ENCODE peak calls at places on chromosomes 5 and 9, in four cellular contexts. V is endothelial cell of umbilical vein, L is K562, E is IMR-90. G is an unnamed sample.

GRCh38 chr9:113299800-113300292 is 3.3 kb downstream of the RNF183 start:
- DNase-seq in V (peak; percentile 43), E (no peak), L (peak; percentile 22), G (no peak)

GRCh38 chr5:5795074-5795779 is 372.8 kb downstream of the ICE1 start:
- DNase-seq in L (no peak), E (no peak), V (no peak), G (no peak)

GRCh38 chr5:152405145-152405544 is at the start of gene NMUR2:
- DNase-seq in L (no peak), V (no peak), E (no peak), G (no peak)

GRCh38 chr5:2003206-2003605 is 120.5 kb upstream of the IRX4 start:
- DNase-seq in L (no peak), E (no peak), V (no peak), G (no peak)

GRCh38 chr9:90815183-90815943 is 13.7 kb downstream of the SYK start:
- DNase-seq in L (peak; percentile 20), E (peak; percentile 2), V (no peak), G (no peak)

GRCh38 chr5:179558912-179559279 is 8.5 kb downstream of the RUFY1 start:
- DNase-seq in E (peak; percentile 10), V (peak; percentile 61), L (no peak), G (no peak)

GRCh38 chr9:18727904-18728303 is 254.0 kb downstream of the ADAMTSL1 start:
- DNase-seq in E (no peak), L (no peak), V (no peak), G (no peak)

GRCh38 chr9:71136696-71137095 is 15.3 kb upstream of the TRPM3 start:
- DNase-seq in E (no peak), L (no peak), V (no peak), G (no peak)

GRCh38 chr5:81370912-81371311 is 23.0 kb downstream of the ACOT12 start:
- DNase-seq in V (no peak), L (no peak), E (no peak), G (no peak)

GRCh38 chr9:23258569-23258968 is 567.5 kb downstream of the ELAVL2 start:
- DNase-seq in L (no peak), V (no peak), E (no peak), G (no peak)

GRCh38 chr5:119340597-119341218 is 15.1 kb upstream of the TNFAIP8 start:
- DNase-seq in V (no peak), L (no peak), E (no peak), G (peak; percentile 91)

GRCh38 chr5:42993516-42994284 is 46.4 kb downstream of the ANXA2R start:
- DNase-seq in E (peak; percentile 89), V (peak; percentile 88), L (no peak), G (no peak)

GRCh38 chr5:42991477-42992034 is 48.6 kb downstream of the ANXA2R start:
- DNase-seq in E (peak; percentile 24), L (no peak), V (no peak), G (no peak)

GRCh38 chr5:42994285-42995151 is 45.6 kb downstream of the ANXA2R start:
- DNase-seq in V (peak; percentile 96), L (peak; percentile 60), E (peak; percentile 93), G (no peak)

GRCh38 chr5:42990892-42991291 is 49.2 kb downstream of the ANXA2R start:
- DNase-seq in L (no peak), V (no peak), E (no peak), G (no peak)

GRCh38 chr5:42992035-42992570 is 48.0 kb downstream of the ANXA2R start:
- DNase-seq in V (peak; percentile 88), L (peak; percentile 25), E (peak; percentile 88), G (no peak)
- TF ChIP-seq FOS in V (peak; percentile 15), L (no peak), E (no peak), G (no peak)

GRCh38 chr5:167802755-167803431 is 488.6 kb upstream of the WWC1 start:
- DNase-seq in L (no peak), E (no peak), V (no peak), G (no peak)
- TF ChIP-seq FOS in L (no peak), E (no peak), V (no peak), G (no peak)

GRCh38 chr5:42962139-42962538 is 78.0 kb downstream of the ANXA2R start:
- DNase-seq in V (no peak), E (no peak), L (no peak), G (no peak)
- TF ChIP-seq FOS in V (no peak), E (no peak), L (no peak), G (no peak)

DNA sequence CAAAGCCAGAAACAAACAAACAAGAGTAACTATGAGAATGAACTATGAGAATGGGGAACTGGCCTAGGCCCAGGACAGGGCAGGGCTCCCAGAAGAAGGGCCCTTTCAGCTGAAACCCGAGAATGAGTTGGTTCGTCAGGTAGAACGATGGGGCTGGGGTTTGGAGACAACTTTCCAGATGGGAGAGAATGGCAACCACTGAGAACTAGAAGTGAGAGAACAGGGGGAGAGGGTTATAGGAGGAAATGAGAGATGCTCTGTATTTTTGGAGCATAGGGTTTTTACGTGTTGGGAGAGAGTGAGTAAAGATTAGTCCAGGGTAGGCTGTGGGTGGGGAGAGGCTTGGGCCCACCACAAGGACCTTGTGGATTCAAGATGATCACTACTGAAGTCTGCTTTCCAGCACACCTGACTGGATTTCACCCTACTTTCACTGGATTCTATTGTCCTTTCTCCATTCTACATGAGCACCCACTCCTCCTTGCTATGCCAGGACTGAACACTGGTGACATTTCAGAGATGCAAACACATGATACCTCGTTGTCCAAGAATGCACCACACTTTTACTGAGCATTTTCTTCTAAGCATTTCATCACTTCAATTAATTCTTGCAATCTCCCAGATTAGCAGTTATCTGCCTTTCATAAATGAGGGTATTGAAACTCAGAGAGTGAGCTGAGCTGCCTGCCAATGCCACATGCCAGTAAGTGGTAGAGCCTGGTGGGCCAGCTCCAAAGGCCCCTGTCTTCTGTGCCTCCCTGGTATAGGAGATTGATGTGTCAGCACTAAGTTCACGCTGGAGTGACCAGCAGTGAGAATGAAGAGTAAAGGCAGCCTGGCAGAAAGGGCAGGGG is 3.2 kb upstream of the TMEM268 start:
- DNase-seq in L (no peak), V (no peak), E (no peak), G (peak; percentile 79)
- TF ChIP-seq FOS in L (no peak), V (no peak), E (no peak), G (no peak)

DNA sequence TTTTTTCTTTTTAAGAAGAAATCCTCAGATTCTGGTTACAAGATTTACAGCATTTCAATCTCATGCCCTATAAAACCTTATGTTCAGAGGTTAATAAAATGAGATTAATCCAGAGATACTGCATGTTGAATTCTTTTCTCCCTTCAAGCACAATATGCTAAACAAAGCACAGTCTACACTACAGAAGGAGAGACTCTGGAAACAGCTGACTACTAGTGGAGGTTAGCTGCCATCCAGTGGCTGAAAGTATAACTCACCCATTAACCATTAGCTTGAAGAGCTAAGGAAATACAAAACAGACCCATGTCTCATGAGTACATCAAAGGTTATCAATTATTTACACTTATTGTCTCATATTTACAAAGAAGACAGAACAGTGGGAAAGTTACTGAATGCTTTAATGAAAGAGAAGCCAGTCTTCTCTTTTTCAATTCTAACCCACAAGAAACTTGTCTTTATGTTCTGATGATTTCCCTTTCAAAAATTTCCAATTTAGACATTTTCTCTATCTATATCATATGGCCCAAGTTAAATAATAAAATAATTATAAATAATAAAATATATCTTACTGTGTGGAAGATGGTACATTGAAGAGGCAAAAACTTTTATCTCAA is 12.7 kb upstream of the DNAH5 start:
- DNase-seq in E (peak; percentile 78), V (peak; percentile 66), L (peak; percentile 37), G (no peak)
- TF ChIP-seq FOS in E (no peak), V (no peak), L (no peak), G (no peak)

DNA sequence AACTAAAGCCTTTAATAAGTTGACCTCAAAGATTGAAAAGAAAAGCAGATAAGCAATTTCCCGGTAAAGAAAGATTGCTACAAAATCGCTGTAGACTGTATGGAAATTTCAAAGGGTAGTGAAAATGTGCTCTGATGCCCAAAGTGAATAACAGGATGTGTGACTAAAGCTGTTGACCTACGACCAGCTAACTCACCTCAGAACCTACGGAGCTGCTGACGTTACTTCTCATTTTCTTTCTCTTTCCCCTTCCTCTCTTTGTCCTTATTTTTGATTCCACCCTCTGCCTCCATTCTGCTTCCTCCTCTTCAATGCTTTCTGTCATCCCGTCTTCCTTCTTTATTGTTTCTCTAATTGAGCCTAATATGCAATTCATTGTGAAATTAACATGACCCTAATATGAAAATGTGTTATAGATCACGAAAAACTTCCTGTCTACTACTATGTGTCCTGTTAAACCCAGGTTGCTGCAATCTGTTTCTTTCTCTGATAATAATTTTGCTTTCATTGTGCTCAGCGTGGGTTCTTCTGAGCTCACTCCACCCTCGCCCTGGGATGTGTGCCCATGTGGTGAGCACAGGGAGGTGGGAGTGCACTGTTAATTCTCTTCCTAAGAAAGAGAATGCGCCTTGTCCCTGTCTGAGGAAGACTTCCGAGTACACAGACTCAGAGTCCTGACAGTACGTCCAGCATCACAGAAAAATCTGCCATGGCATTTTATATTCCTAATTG is 103.0 kb downstream of the PDE4D start:
- DNase-seq in E (no peak), L (no peak), V (peak; percentile 92), G (no peak)
- TF ChIP-seq FOS in E (no peak), L (no peak), V (peak; percentile 84), G (no peak)

GRCh38 chr5:139660916-139661814 is 13.0 kb downstream of the CXXC5 start:
- DNase-seq in V (peak; percentile 83), E (peak; percentile 95), L (peak; percentile 80), G (no peak)
- TF ChIP-seq FOS in V (peak; percentile 74), E (peak; percentile 91), L (peak; percentile 37), G (no peak)

DNA sequence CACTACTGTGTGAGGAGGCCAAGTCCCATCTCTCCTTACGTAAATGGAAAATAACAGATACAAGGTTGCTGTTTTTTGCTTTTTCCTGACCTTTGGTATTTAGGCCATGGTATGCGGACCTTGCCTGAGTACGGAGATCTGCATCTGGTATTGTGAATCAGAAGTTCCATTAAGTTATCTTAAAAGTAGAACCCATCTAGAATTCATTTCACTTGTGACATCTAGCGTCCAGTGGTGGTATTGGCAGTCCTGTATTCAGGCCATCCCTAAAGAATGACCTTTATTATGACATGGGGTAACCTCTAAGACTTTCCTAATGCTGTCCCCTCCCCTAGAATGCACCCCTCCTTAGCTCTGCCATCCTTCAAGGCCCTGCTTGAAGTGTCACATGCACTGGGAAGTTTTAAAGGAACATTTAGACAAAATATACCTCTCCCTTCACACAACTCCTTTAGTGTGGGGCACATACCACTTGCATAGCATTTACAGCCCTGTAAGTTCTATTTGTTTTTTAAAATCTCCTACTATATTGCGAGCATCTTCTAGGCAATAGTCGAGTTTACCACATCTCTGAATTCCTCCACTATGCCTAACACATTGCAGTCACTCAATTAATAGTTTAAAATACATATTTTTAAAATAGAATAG is 1.9 kb upstream of the SPDL1 start:
- DNase-seq in V (peak; percentile 72), E (peak; percentile 61), L (peak; percentile 45), G (no peak)
- TF ChIP-seq FOS in V (no peak), E (no peak), L (no peak), G (no peak)

DNA sequence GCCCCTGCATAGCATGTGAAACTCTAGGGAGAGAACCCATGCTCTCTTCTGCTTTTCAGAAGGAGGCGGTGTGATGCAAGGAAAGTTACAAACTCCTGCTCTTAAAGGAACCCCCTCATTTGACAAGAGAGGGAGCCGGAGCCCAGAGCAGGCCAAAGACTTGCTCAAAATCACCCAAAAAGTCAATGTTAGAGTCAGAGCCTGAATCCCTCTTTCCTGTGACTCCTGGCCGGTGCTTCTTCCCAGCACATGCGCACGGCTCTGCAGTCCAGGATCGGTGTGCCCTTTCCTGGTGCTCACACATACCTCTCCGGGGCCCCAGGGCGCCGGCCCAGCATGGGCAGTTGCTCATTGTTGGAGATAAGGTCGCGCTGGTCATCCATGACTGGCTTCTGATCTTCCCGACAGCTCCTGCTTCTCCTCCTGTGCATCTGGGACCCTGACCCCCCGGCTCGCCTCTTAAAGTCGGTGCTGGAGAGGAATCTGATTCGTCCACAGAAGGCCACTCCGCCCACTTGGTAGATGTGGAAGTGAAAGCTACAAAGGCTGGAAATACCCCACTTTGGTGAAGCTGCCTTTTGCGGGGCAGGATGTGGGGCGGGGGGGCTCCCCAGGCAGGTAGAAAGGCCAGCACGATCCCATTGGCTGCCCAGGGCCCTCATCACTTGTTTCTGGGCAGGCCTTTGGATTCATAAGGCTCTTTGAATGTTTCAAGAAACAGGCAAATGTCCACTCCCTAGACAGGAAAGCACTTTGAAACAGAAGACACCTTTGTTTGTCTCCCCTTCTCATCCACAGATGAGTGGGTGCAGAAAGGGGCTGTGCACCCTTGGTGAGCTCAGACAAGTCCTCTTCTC is at the start of gene CD74:
- DNase-seq in L (no peak), E (peak; percentile 20), V (peak; percentile 42), G (peak; percentile 97)
- TF ChIP-seq FOS in L (peak; percentile 16), E (no peak), V (no peak), G (peak; percentile 38)